ENCODE peak calls at places on chromosomes 4 and X, in ten cellular contexts. P, R, G, S, Q, F, V, C, U and O are unnamed samples.
A peak's percentile ranks its signal among the peaks of the same experiment; 100 is the strongest.

GRCh38 chrX:9518896-9519295 is 54.0 kb downstream of the TBL1X start:
- DNase-seq in P (no peak), R (no peak), G (no peak), S (no peak), Q (no peak), F (no peak), V (no peak), C (no peak), U (no peak), O (no peak)

GRCh38 chr4:46937493-46937892 is 28.4 kb upstream of the COX7B2 start:
- DNase-seq in P (no peak), R (no peak), G (no peak), S (no peak), Q (no peak), F (no peak), V (no peak), C (peak; percentile 30), U (no peak), O (no peak)

GRCh38 chr4:2246384-2247127 is 4.6 kb upstream of the HAUS3 start:
- DNase-seq in P (peak; percentile 21), R (peak; percentile 19), G (no peak), S (no peak), Q (peak; percentile 43), F (no peak), V (no peak), C (no peak), U (no peak), O (peak; percentile 14)

GRCh38 chr4:141306331-141306730 is 85.6 kb downstream of the ZNF330 start:
- DNase-seq in P (no peak), R (no peak), G (no peak), S (no peak), Q (no peak), F (no peak), V (no peak), C (no peak), U (no peak), O (no peak)

GRCh38 chrX:129318375-129318774 is 204.9 kb downstream of the SMARCA1 start:
- DNase-seq in P (peak; percentile 1), R (no peak), G (no peak), S (no peak), Q (no peak), F (no peak), V (no peak), C (peak; percentile 26), U (no peak), O (no peak)

GRCh38 chr4:2799971-2800690 is 7.2 kb downstream of the SH3BP2 start:
- DNase-seq in P (no peak), R (peak; percentile 32), G (no peak), S (no peak), Q (no peak), F (peak; percentile 74), V (peak; percentile 32), C (no peak), U (no peak), O (no peak)

GRCh38 chr4:25608644-25609043 is 47.0 kb upstream of the SLC34A2 start:
- DNase-seq in P (no peak), R (no peak), G (no peak), S (no peak), Q (no peak), F (no peak), V (no peak), C (no peak), U (no peak), O (no peak)

GRCh38 chr4:156293657-156294297 is 340.1 kb upstream of the CTSO start:
- DNase-seq in P (no peak), R (no peak), G (no peak), S (no peak), Q (no peak), F (no peak), V (no peak), C (peak; percentile 89), U (no peak), O (no peak)

GRCh38 chr4:78432896-78433295 is 118.7 kb upstream of the ANXA3 start:
- DNase-seq in P (no peak), R (no peak), G (no peak), S (no peak), Q (no peak), F (no peak), V (no peak), C (peak; percentile 34), U (no peak), O (no peak)

GRCh38 chr4:98659741-98660507 is 1.5 kb upstream of the TSPAN5 start:
- DNase-seq in P (no peak), R (no peak), G (no peak), S (no peak), Q (no peak), F (no peak), V (no peak), C (peak; percentile 33), U (no peak), O (no peak)

GRCh38 chr4:1109898-1110506 is 3.4 kb downstream of the RNF212 start:
- DNase-seq in P (peak; percentile 11), R (no peak), G (no peak), S (no peak), Q (no peak), F (no peak), V (no peak), C (no peak), U (no peak), O (no peak)

GRCh38 chrX:2664497-2664896 is 26.6 kb upstream of the CD99 start:
- DNase-seq in P (no peak), R (no peak), G (peak; percentile 44), S (no peak), Q (peak; percentile 60), F (no peak), V (peak; percentile 71), C (peak; percentile 68), U (peak; percentile 18), O (no peak)

GRCh38 chr4:38894340-38894982 is 26.9 kb downstream of the FAM114A1 start:
- DNase-seq in P (no peak), R (no peak), G (no peak), S (no peak), Q (no peak), F (no peak), V (no peak), C (no peak), U (no peak), O (no peak)

GRCh38 chr4:100576570-100576969 is 58.7 kb upstream of the EMCN start:
- DNase-seq in P (no peak), R (no peak), G (no peak), S (no peak), Q (no peak), F (no peak), V (no peak), C (no peak), U (no peak), O (no peak)

GRCh38 chr4:36854554-36854953 is 390.0 kb upstream of the NWD2 start:
- DNase-seq in P (no peak), R (no peak), G (no peak), S (no peak), Q (no peak), F (no peak), V (no peak), C (no peak), U (no peak), O (no peak)

GRCh38 chr4:36053931-36054330 is 190.4 kb downstream of the ARAP2 start:
- DNase-seq in P (no peak), R (no peak), G (no peak), S (no peak), Q (no peak), F (no peak), V (no peak), C (no peak), U (no peak), O (no peak)

GRCh38 chrX:135295238-135295943 is 13.9 kb upstream of the ETDC start:
- DNase-seq in P (peak; percentile 63), R (peak; percentile 79), G (no peak), S (peak; percentile 73), Q (no peak), F (no peak), V (peak; percentile 8), C (peak; percentile 22), U (no peak), O (no peak)

GRCh38 chr4:36226430-36227227 is 17.7 kb downstream of the ARAP2 start:
- DNase-seq in P (no peak), R (no peak), G (no peak), S (no peak), Q (no peak), F (no peak), V (no peak), C (no peak), U (no peak), O (no peak)

GRCh38 chr4:101790521-101791188 is at the start of gene BANK1:
- DNase-seq in P (peak; percentile 84), R (peak; percentile 81), G (no peak), S (peak; percentile 85), Q (no peak), F (no peak), V (peak; percentile 10), C (no peak), U (no peak), O (no peak)
- TF ChIP-seq CTCF in P (peak; percentile 17), R (peak; percentile 26), G (no peak), S (no peak), Q (no peak), F (no peak), V (no peak), C (no peak), U (no peak), O (no peak)

GRCh38 chrX:104913348-104913747 is 307.1 kb downstream of the TEX13A start:
- DNase-seq in P (no peak), R (no peak), G (no peak), S (no peak), Q (no peak), F (no peak), V (no peak), C (no peak), U (no peak), O (no peak)
- TF ChIP-seq CTCF in P (no peak), R (peak; percentile 63), G (peak; percentile 38), S (no peak), Q (peak; percentile 42), F (no peak), V (no peak), C (peak; percentile 42), U (no peak), O (no peak)

DNA sequence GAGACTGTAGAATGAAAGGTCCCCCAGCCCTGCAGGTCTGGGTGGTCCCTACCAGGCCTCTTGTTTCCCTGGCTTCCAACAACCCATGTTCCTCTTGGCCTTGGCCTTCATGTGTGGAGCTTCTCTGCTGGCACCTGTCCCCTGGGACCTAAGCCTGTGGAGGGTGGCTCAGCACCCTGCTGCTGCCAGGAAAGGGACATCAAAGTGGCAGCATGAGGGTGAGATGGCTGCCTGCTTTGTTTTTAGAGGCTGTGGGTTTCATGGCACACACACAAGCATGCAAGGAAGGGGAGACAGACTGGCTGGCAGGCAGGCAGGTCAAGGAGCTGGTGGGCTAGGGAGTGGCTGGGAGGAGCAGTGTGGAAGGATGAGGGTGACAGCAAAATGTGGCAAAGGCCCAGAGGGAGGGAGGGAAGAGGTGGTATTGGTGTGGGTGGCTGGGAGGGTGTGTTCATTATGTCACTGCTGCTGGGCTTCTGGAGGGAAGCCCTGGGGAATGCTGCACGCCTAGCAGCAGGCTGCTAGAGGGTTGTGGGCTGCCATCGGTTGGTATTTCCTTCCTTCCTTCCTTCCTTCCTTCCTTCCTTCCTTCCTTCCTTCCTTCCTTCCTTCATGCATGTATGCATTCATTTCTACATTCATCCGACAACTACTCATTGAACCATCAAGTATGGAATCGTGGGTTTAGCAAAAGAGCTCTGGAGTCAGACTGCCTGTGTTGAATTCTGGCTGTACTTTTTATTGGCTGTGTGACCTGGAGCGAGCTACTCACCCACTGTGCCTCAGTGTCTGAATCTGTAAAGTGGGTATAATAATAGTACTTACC is 128.7 kb upstream of the PJA1 start:
- DNase-seq in P (no peak), R (no peak), G (no peak), S (no peak), Q (no peak), F (no peak), V (no peak), C (no peak), U (no peak), O (no peak)
- TF ChIP-seq CTCF in P (no peak), R (no peak), G (no peak), S (no peak), Q (no peak), F (no peak), V (no peak), C (no peak), U (no peak), O (no peak)

GRCh38 chrX:108699368-108699767 is 37.0 kb downstream of the IRS4 start:
- DNase-seq in P (peak; percentile 3), R (no peak), G (no peak), S (no peak), Q (no peak), F (no peak), V (no peak), C (peak; percentile 47), U (no peak), O (no peak)
- TF ChIP-seq CTCF in P (peak; percentile 36), R (peak; percentile 25), G (peak; percentile 40), S (no peak), Q (peak; percentile 46), F (peak; percentile 3), V (peak; percentile 16), C (peak; percentile 35), U (no peak), O (no peak)